ENCODE peak calls at places on chromosome 22, in six cellular contexts. D, H, R, U, L and F are unnamed samples.

GRCh38 chr22:46027219-46028068 is 50.5 kb upstream of the WNT7B start:
- DNase-seq in R (no peak), L (no peak), H (peak), U (no peak), D (no peak), F (no peak)

GRCh38 chr22:43740587-43741270 is 71.4 kb downstream of the EFCAB6 start:
- DNase-seq in R (no peak), U (no peak), H (no peak), L (no peak), D (no peak), F (no peak)

GRCh38 chr22:41943661-41944209 is 3.2 kb downstream of the CENPM start:
- DNase-seq in L (no peak), R (no peak), U (peak), D (peak), H (no peak), F (no peak)

GRCh38 chr22:38766076-38766777 is 10.4 kb upstream of the SUN2 start:
- DNase-seq in U (peak), L (peak), H (no peak), D (peak), R (peak), F (no peak)

GRCh38 chr22:19988965-19989724 is 27.5 kb downstream of the ARVCF start:
- DNase-seq in R (no peak), H (no peak), D (no peak), L (no peak), U (no peak), F (no peak)

GRCh38 chr22:29043906-29044575 is 17.6 kb downstream of the C22orf31 start:
- DNase-seq in H (no peak), R (no peak), U (no peak), D (peak), L (no peak), F (no peak)

GRCh38 chr22:48175721-48176120 is 1413.3 kb downstream of the TBC1D22A start:
- DNase-seq in D (no peak), L (no peak), U (no peak), H (no peak), R (no peak), F (no peak)

GRCh38 chr22:20204821-20205220 is 54.0 kb upstream of the CCDC188 start:
- DNase-seq in D (no peak), R (no peak), L (no peak), U (no peak), H (no peak), F (peak)

GRCh38 chr22:17665884-17666283 is 27.3 kb downstream of the BCL2L13 start:
- DNase-seq in L (no peak), R (no peak), H (no peak), D (peak), U (no peak), F (no peak)

GRCh38 chr22:42803454-42803853 is 53.6 kb downstream of the ARFGAP3 start:
- DNase-seq in L (no peak), D (no peak), R (no peak), U (no peak), H (no peak), F (peak)

GRCh38 chr22:36986242-36986821 is 32.9 kb downstream of the TST start:
- DNase-seq in R (peak), H (no peak), U (peak), D (no peak), L (peak), F (no peak)

GRCh38 chr22:24040946-24041345 is 29.8 kb downstream of the CABIN1 start:
- DNase-seq in L (no peak), D (no peak), R (no peak), H (no peak), U (no peak), F (no peak)

GRCh38 chr22:38080847-38081635 is 2.9 kb downstream of the SLC16A8 start:
- DNase-seq in D (peak), U (no peak), L (no peak), H (peak), R (peak), F (no peak)

GRCh38 chr22:44963832-44964721 is 45.7 kb downstream of the PHF21B start:
- DNase-seq in U (no peak), R (no peak), L (no peak), D (no peak), H (no peak), F (no peak)

GRCh38 chr22:27299181-27300085 is 502.1 kb downstream of the MN1 start:
- DNase-seq in D (no peak), L (no peak), U (no peak), H (no peak), R (no peak), F (no peak)

GRCh38 chr22:36644333-36644757 is 59.2 kb downstream of the CACNG2 start:
- DNase-seq in H (no peak), U (peak), D (peak), L (peak), R (peak), F (peak)

GRCh38 chr22:37219534-37219933 is 7.3 kb upstream of the SSTR3 start:
- DNase-seq in L (no peak), R (no peak), D (no peak), U (peak), H (no peak), F (no peak)

GRCh38 chr22:37018815-37019308 is 385 bp downstream of the TST start:
- DNase-seq in U (no peak), H (peak), R (no peak), D (peak), L (no peak), F (peak)

GRCh38 chr22:23539135-23539838 is 40.8 kb downstream of the IGLL1 start:
- DNase-seq in U (peak), D (peak), H (peak), R (peak), L (peak), F (peak)

GRCh38 chr22:30250713-30251267 is 4.2 kb upstream of the LIF start:
- DNase-seq in H (no peak), D (peak), L (peak), U (no peak), R (peak), F (no peak)

GRCh38 chr22:36569999-36570398 is 41.0 kb upstream of the EIF3D start:
- DNase-seq in U (no peak), L (no peak), D (peak), H (no peak), R (no peak), F (peak)

GRCh38 chr22:32699686-32700085 is 101.8 kb upstream of the TIMP3 start:
- DNase-seq in U (no peak), H (no peak), R (no peak), L (no peak), D (no peak), F (no peak)

GRCh38 chr22:26322179-26322905 is 106.7 kb upstream of the ASPHD2 start:
- DNase-seq in L (no peak), R (no peak), H (no peak), U (no peak), D (peak), F (no peak)

GRCh38 chr22:50271519-50271970 is 1.4 kb upstream of the MAPK11 start:
- DNase-seq in L (peak), D (peak), H (peak), U (peak), R (peak), F (no peak)

GRCh38 chr22:24023204-24023789 is 12.2 kb downstream of the CABIN1 start:
- DNase-seq in L (no peak), H (no peak), R (no peak), D (no peak), U (no peak), F (no peak)

GRCh38 chr22:31329029-31329428 is 17.1 kb downstream of the PATZ1 start:
- DNase-seq in D (peak), L (no peak), H (peak), R (no peak), U (no peak), F (no peak)

GRCh38 chr22:45934659-45935341 is 42.2 kb downstream of the WNT7B start:
- DNase-seq in H (no peak), L (no peak), R (no peak), D (peak), U (no peak), F (peak)

GRCh38 chr22:35638408-35638807 is 9.8 kb upstream of the APOL6 start:
- DNase-seq in D (peak), L (no peak), H (peak), U (no peak), R (no peak), F (peak)

GRCh38 chr22:47065756-47066615 is 303.5 kb downstream of the TBC1D22A start:
- DNase-seq in L (no peak), H (peak), D (peak), R (no peak), U (no peak), F (no peak)

GRCh38 chr22:25388866-25389540 is 169.6 kb downstream of the CRYBB2 start:
- DNase-seq in L (no peak), D (no peak), U (no peak), H (peak), R (no peak), F (no peak)

GRCh38 chr22:20219667-20220628 is 48.2 kb downstream of the RTN4R start:
- DNase-seq in R (no peak), U (no peak), H (no peak), L (no peak), D (no peak), F (no peak)

GRCh38 chr22:26779108-26779507 is 121.7 kb downstream of the MIAT start:
- DNase-seq in R (no peak), L (no peak), U (no peak), D (no peak), H (no peak), F (no peak)

GRCh38 chr22:17313591-17313990 is 55.7 kb upstream of the CECR2 start:
- DNase-seq in R (no peak), D (no peak), L (no peak), U (no peak), H (no peak), F (peak)

GRCh38 chr22:36870250-36870649 is 9.4 kb downstream of the NCF4 start:
- DNase-seq in L (no peak), D (no peak), H (no peak), R (no peak), U (no peak), F (peak)

GRCh38 chr22:27489265-27489675 is 312.3 kb downstream of the MN1 start:
- DNase-seq in D (peak), R (no peak), U (no peak), H (peak), L (no peak), F (no peak)

GRCh38 chr22:31584804-31585160 is 77.2 kb downstream of the PISD start:
- DNase-seq in D (no peak), H (no peak), R (no peak), L (no peak), U (no peak), F (no peak)

GRCh38 chr22:50581950-50582561 is 593 bp downstream of the CHKB start:
- DNase-seq in H (no peak), R (peak), U (peak), D (no peak), L (peak), F (no peak)

GRCh38 chr22:44889233-44889878 is 120.4 kb downstream of the PHF21B start:
- DNase-seq in U (peak), L (no peak), D (no peak), R (no peak), H (peak), F (no peak)

GRCh38 chr22:36136475-36136874 is 24.1 kb downstream of the APOL3 start:
- DNase-seq in H (no peak), L (no peak), U (no peak), D (peak), R (no peak), F (no peak)